ENCODE peak calls at places on chromosomes 11 and 22, in ten cellular contexts. F, I, U, T, V, Y, W, G, E and J are unnamed samples.

GRCh38 chr11:45580399-45580798 is 85.0 kb downstream of the CHST1 start:
- DNase-seq in F (no peak), I (no peak), U (peak; percentile 87), T (no peak), V (peak; percentile 10), Y (no peak), W (peak; percentile 44), G (no peak), E (no peak), J (no peak)

GRCh38 chr11:122069946-122070345 is 46.1 kb downstream of the BLID start:
- DNase-seq in F (peak; percentile 72), I (peak; percentile 80), U (peak; percentile 49), T (no peak), V (peak; percentile 67), Y (peak; percentile 57), W (peak; percentile 93), G (no peak), E (no peak), J (no peak)

GRCh38 chr22:17921871-17922821 is 102.2 kb downstream of the MICAL3 start:
- DNase-seq in F (no peak), I (no peak), U (peak; percentile 94), T (no peak), V (no peak), Y (no peak), W (no peak), G (no peak), E (no peak), J (no peak)

GRCh38 chr22:36823177-36823839 is 6.5 kb upstream of the PVALB start:
- DNase-seq in F (no peak), I (no peak), U (peak; percentile 91), T (no peak), V (no peak), Y (no peak), W (peak; percentile 71), G (no peak), E (no peak), J (no peak)

GRCh38 chr22:24429411-24430365 is 2.3 kb downstream of the ADORA2A start:
- DNase-seq in F (no peak), I (peak; percentile 86), U (no peak), T (no peak), V (peak; percentile 65), Y (peak; percentile 68), W (peak; percentile 24), G (no peak), E (peak; percentile 50), J (no peak)

GRCh38 chr11:73245461-73245860 is 26.7 kb upstream of the P2RY6 start:
- DNase-seq in F (no peak), I (peak; percentile 10), U (peak; percentile 33), T (no peak), V (no peak), Y (no peak), W (no peak), G (no peak), E (peak; percentile 19), J (no peak)

GRCh38 chr22:17916226-17916889 is 108.0 kb downstream of the MICAL3 start:
- DNase-seq in F (no peak), I (peak; percentile 54), U (no peak), T (no peak), V (no peak), Y (no peak), W (no peak), G (no peak), E (no peak), J (no peak)

GRCh38 chr11:11036185-11037161 is 178.6 kb upstream of the ZBED5 start:
- DNase-seq in F (no peak), I (no peak), U (peak; percentile 76), T (peak; percentile 45), V (peak; percentile 84), Y (no peak), W (peak; percentile 16), G (no peak), E (no peak), J (no peak)

GRCh38 chr11:12411806-12412727 is 34.7 kb downstream of the PARVA start:
- DNase-seq in F (peak; percentile 85), I (peak; percentile 95), U (peak; percentile 95), T (no peak), V (peak; percentile 62), Y (peak; percentile 79), W (peak; percentile 82), G (peak; percentile 81), E (peak; percentile 64), J (peak; percentile 52)

GRCh38 chr22:40512426-40513136 is 123.9 kb downstream of the MRTFA start:
- DNase-seq in F (peak; percentile 93), I (peak; percentile 78), U (no peak), T (peak; percentile 63), V (no peak), Y (no peak), W (no peak), G (peak; percentile 99), E (no peak), J (no peak)

GRCh38 chr11:77470504-77470903 is 3.4 kb downstream of the PAK1 start:
- DNase-seq in F (no peak), I (no peak), U (no peak), T (no peak), V (peak; percentile 75), Y (no peak), W (no peak), G (no peak), E (no peak), J (no peak)

GRCh38 chr11:36403661-36404060 is 106.4 kb downstream of the TRAF6 start:
- DNase-seq in F (no peak), I (no peak), U (peak; percentile 7), T (no peak), V (no peak), Y (no peak), W (no peak), G (no peak), E (no peak), J (no peak)

GRCh38 chr11:68527585-68527984 is 67.0 kb downstream of the PPP6R3 start:
- DNase-seq in F (no peak), I (no peak), U (no peak), T (no peak), V (no peak), Y (no peak), W (no peak), G (no peak), E (no peak), J (no peak)

DNA sequence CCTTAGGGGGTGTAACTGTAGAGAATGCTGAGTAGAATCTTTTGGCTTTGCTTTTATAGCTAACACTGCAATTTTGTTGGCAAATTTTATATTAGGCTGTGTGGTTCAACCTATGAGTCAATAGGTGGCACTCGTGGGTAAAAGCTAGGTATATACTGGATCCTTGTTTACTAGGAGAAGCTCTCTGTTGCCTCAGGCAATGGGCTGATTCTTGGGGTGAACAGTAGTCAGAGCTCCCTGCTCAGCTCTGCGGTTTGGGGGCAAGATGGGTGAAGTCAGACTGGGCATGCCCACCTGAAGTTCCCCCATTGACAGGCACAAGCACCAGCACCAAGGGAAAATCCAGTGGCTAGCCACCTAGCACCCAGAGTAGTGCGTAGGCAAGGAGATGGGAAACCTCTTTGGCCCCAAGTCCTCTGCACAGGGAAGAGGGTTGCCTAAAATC is 238.7 kb downstream of the FAM181B start:
- DNase-seq in F (no peak), I (no peak), U (peak; percentile 55), T (no peak), V (peak; percentile 38), Y (no peak), W (no peak), G (no peak), E (no peak), J (no peak)
- TF ChIP-seq CTCF in F (peak; percentile 22), I (no peak), U (peak; percentile 77), T (no peak), V (peak; percentile 30), Y (no peak), W (no peak), G (no peak), E (no peak), J (peak; percentile 38)

DNA sequence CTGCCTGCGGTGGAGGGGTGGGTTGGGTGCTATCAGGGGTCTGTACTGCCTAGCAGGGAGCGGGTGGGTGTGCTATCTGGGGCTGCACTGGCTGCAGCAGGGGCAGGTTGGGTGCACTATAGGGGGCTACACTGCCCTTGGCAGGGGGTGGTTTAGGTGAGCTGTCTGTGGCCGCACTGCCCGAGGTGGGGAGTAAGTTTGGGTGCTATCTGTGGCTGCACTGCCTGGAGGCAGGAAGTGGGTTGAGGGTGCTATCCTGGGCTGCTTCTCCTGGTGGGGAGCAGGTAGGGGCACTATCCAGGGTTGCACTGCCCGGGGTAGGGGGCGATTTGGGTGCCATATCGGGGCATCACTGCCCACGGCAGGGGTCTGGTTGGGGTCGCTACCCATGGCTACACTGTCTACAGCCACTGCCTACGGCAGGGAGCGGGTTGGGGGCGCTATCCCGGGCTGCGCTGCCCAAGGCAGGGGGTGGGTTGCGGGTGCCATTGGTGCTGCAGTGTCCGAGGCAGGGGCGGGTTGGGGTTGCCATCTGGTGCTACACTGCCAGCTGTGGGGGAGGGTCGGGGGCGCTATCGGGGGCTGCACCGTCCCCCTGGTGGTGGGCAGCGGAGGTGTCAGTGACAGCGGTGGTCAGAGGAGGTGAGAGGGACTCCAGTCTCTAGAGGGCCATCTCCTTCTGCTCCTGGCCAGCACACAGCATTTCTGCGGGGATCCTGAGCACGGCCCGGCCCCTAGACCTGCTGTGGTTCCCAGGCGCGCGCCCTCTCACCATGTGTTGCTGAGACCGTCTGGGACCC is 1.3 kb upstream of the RFPL2 start:
- DNase-seq in F (no peak), I (no peak), U (peak; percentile 80), T (no peak), V (no peak), Y (no peak), W (no peak), G (no peak), E (no peak), J (no peak)
- TF ChIP-seq CTCF in F (no peak), I (no peak), U (peak; percentile 60), T (no peak), V (peak; percentile 4), Y (no peak), W (no peak), G (no peak), E (no peak), J (peak; percentile 11)

DNA sequence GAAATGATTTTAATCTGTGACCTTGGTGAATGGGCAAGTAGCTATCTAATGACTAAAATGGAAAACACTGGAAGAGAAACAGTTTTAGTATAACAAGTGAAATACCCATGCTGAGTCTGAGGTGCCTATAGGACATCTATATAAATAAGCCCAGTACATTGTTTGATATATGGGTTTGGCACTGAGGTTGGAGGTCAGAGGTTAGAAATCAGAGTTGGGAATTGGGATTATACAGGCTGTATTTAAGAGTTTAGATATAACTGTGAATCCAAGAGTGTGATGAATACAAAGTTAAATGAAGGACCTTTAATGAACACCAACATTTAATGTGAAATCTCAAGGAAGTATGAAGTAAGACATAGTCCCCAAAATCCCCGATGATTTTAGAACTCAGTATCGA is 3.1 kb upstream of the HBD start:
- DNase-seq in F (no peak), I (no peak), U (no peak), T (no peak), V (no peak), Y (no peak), W (no peak), G (no peak), E (no peak), J (no peak)
- TF ChIP-seq CTCF in F (no peak), I (no peak), U (no peak), T (no peak), V (no peak), Y (no peak), W (no peak), G (no peak), E (no peak), J (no peak)

DNA sequence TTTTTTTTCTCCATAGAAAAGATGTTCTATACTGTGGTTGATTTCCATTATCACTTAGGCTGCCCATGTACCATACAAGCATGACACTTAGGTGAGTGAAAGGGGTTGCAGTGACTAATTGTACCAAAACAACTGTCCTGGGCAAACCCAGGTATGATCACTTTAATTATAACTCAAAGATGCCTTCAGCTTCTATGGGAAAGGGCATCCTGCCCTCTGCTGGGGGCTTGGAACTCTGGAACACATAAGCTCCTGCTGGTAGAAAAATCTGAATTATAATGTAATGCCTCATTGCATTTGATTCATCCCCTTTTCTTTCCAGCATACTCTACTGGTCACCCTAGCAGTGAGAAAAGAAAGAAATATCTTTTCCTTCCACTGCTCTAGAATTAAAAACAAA is 206.3 kb downstream of the DDX10 start:
- DNase-seq in F (peak; percentile 3), I (no peak), U (peak; percentile 70), T (no peak), V (peak; percentile 50), Y (no peak), W (peak; percentile 81), G (no peak), E (no peak), J (no peak)
- TF ChIP-seq CTCF in F (peak; percentile 72), I (no peak), U (peak; percentile 84), T (peak; percentile 73), V (peak; percentile 38), Y (peak; percentile 45), W (peak; percentile 55), G (peak; percentile 60), E (peak; percentile 34), J (peak; percentile 59)